ENCODE peak calls at places on chromosomes 3 and 15, in ten cellular contexts. M is nephron progenitor cell; N is psoas muscle; T is activated T-helper 1 cell treated with anti-CD3 and anti-CD28 coated beads, Interleukin-2, amount 50 U/mL, for 16 hours; Y is EL; J is mesendoderm; P is activated CD4-positive, alpha-beta T cell treated with anti-CD3 and anti-CD28 coated beads, Interleukin-2, amount 10 ng/mL, durations not matched to agents 24 days and 14 days; W is fibroblast of lung; K is M059J; R is MV-4-11. B is an unnamed sample.

GRCh38 chr15:25864966-25865365 is 1.8 kb upstream of the ATP10A start:
- DNase-seq in M (no peak), N (no peak), T (no peak), Y (peak), J (no peak), P (no peak), W (peak), K (peak), R (no peak), B (peak)

GRCh38 chr15:65578904-65579728 is 31.8 kb downstream of the INTS14 start:
- DNase-seq in M (no peak), N (no peak), T (no peak), Y (peak), J (peak), P (no peak), W (no peak), K (no peak), R (no peak), B (no peak)

GRCh38 chr3:17111556-17111955 is 226.8 kb downstream of the PLCL2 start:
- DNase-seq in M (no peak), N (no peak), T (no peak), Y (peak), J (no peak), P (no peak), W (peak), K (peak), R (no peak), B (peak)

GRCh38 chr3:100080573-100080972 is 33.7 kb downstream of the FILIP1L start:
- DNase-seq in M (no peak), N (no peak), T (no peak), Y (no peak), J (no peak), P (no peak), W (peak), K (peak), R (no peak), B (peak)

GRCh38 chr3:119579366-119580147 is at the start of gene ADPRH:
- DNase-seq in M (peak), N (peak), T (no peak), Y (peak), J (peak), P (peak), W (peak), K (peak), R (peak), B (peak)

GRCh38 chr3:141845407-141846049 is 30.9 kb upstream of the ATP1B3 start:
- DNase-seq in M (peak), N (no peak), T (no peak), Y (no peak), J (peak), P (peak), W (no peak), K (no peak), R (no peak), B (no peak)

GRCh38 chr15:31077981-31078380 is 23.5 kb downstream of the TRPM1 start:
- DNase-seq in M (no peak), N (no peak), T (no peak), Y (no peak), J (no peak), P (no peak), W (no peak), K (no peak), R (no peak), B (no peak)

GRCh38 chr3:124758851-124759635 is 28.8 kb downstream of the UMPS start:
- DNase-seq in M (no peak), N (no peak), T (no peak), Y (no peak), J (peak), P (no peak), W (no peak), K (no peak), R (no peak), B (no peak)

GRCh38 chr3:41155834-41156233 is 43.5 kb upstream of the CTNNB1 start:
- DNase-seq in M (no peak), N (no peak), T (no peak), Y (no peak), J (no peak), P (no peak), W (no peak), K (no peak), R (no peak), B (no peak)

GRCh38 chr3:46923559-46924350 is 46.2 kb downstream of the PTH1R start:
- DNase-seq in M (peak), N (peak), T (no peak), Y (no peak), J (peak), P (peak), W (no peak), K (no peak), R (no peak), B (no peak)

GRCh38 chr3:150083653-150084037 is 113.0 kb upstream of the PFN2 start:
- DNase-seq in M (no peak), N (no peak), T (no peak), Y (peak), J (no peak), P (no peak), W (peak), K (peak), R (no peak), B (peak)

GRCh38 chr15:97504031-97504430 is 456.5 kb upstream of the ARRDC4 start:
- DNase-seq in M (no peak), N (no peak), T (no peak), Y (peak), J (peak), P (no peak), W (peak), K (peak), R (peak), B (peak)

GRCh38 chr3:168517514-168518071 is 421.9 kb upstream of the GOLIM4 start:
- DNase-seq in M (no peak), N (no peak), T (no peak), Y (no peak), J (peak), P (no peak), W (peak), K (no peak), R (no peak), B (peak)

GRCh38 chr3:186824430-186825139 is 17.9 kb upstream of the ADIPOQ start:
- DNase-seq in M (peak), N (no peak), T (no peak), Y (no peak), J (peak), P (no peak), W (no peak), K (no peak), R (no peak), B (no peak)

GRCh38 chr3:172321035-172321434 is 127.2 kb downstream of the GHSR start:
- DNase-seq in M (no peak), N (no peak), T (no peak), Y (no peak), J (peak), P (no peak), W (no peak), K (peak), R (peak), B (peak)

GRCh38 chr15:80418892-80419537 is 14.8 kb downstream of the ARNT2 start:
- DNase-seq in M (peak), N (no peak), T (no peak), Y (peak), J (peak), P (peak), W (peak), K (peak), R (peak), B (peak)

GRCh38 chr3:149660462-149660861 is 2.6 kb upstream of the WWTR1 start:
- DNase-seq in M (no peak), N (no peak), T (no peak), Y (no peak), J (no peak), P (no peak), W (no peak), K (no peak), R (no peak), B (no peak)

GRCh38 chr3:105829879-105830622 is 38.8 kb downstream of the CBLB start:
- DNase-seq in M (no peak), N (no peak), T (no peak), Y (no peak), J (no peak), P (peak), W (peak), K (peak), R (no peak), B (peak)

GRCh38 chr3:94069242-94069813 is 6.5 kb downstream of the NSUN3 start:
- DNase-seq in M (no peak), N (no peak), T (no peak), Y (peak), J (no peak), P (no peak), W (peak), K (peak), R (no peak), B (peak)

GRCh38 chr3:54376440-54376839 is 254.1 kb downstream of the CACNA2D3 start:
- DNase-seq in M (no peak), N (no peak), T (no peak), Y (no peak), J (no peak), P (no peak), W (peak), K (no peak), R (no peak), B (peak)

GRCh38 chr3:126106336-126107202 is 22.6 kb upstream of the SLC41A3 start:
- DNase-seq in M (no peak), N (no peak), T (no peak), Y (no peak), J (no peak), P (no peak), W (no peak), K (no peak), R (no peak), B (no peak)

GRCh38 chr3:29642393-29643033 is 361.6 kb downstream of the RBMS3 start:
- DNase-seq in M (no peak), N (peak), T (no peak), Y (peak), J (peak), P (no peak), W (peak), K (peak), R (no peak), B (peak)

GRCh38 chr15:33907326-33907725 is 61.0 kb upstream of the CHRM5 start:
- DNase-seq in M (no peak), N (no peak), T (no peak), Y (no peak), J (no peak), P (no peak), W (no peak), K (no peak), R (no peak), B (no peak)

GRCh38 chr3:128504957-128505730 is 12.1 kb upstream of the GATA2 start:
- DNase-seq in M (no peak), N (no peak), T (no peak), Y (no peak), J (peak), P (peak), W (no peak), K (peak), R (no peak), B (no peak)

GRCh38 chr3:190092250-190092649 is 28.4 kb downstream of the P3H2 start:
- DNase-seq in M (no peak), N (no peak), T (no peak), Y (peak), J (no peak), P (no peak), W (peak), K (peak), R (peak), B (peak)

GRCh38 chr15:41607033-41607432 is 48.0 kb downstream of the TYRO3 start:
- DNase-seq in M (no peak), N (no peak), T (no peak), Y (peak), J (no peak), P (no peak), W (peak), K (peak), R (no peak), B (peak)

GRCh38 chr15:95559875-95560394 is 770.6 kb upstream of the NR2F2 start:
- DNase-seq in M (no peak), N (no peak), T (no peak), Y (peak), J (peak), P (no peak), W (peak), K (peak), R (peak), B (peak)

GRCh38 chr15:89575656-89576416 is 567 bp downstream of the TICRR start:
- DNase-seq in M (peak), N (no peak), T (no peak), Y (peak), J (peak), P (peak), W (peak), K (peak), R (no peak), B (no peak)

GRCh38 chr3:85304360-85304964 is 345.7 kb downstream of the CADM2 start:
- DNase-seq in M (no peak), N (no peak), T (no peak), Y (no peak), J (peak), P (no peak), W (peak), K (no peak), R (no peak), B (peak)

GRCh38 chr3:108565506-108565905 is 23.7 kb downstream of the CIP2A start:
- DNase-seq in M (no peak), N (no peak), T (no peak), Y (no peak), J (no peak), P (no peak), W (no peak), K (no peak), R (peak), B (no peak)

GRCh38 chr3:16512435-16513140 is 911 bp downstream of the RFTN1 start:
- DNase-seq in M (peak), N (peak), T (peak), Y (peak), J (peak), P (peak), W (peak), K (no peak), R (no peak), B (no peak)